ENCODE peak calls at places on chromosomes 5 and 9, in ten cellular contexts. One of them, this sample, is unnamed.

GRCh38 chr9:129506892-129507291 is 114.0 kb downstream of the C9orf50 start:
- DNase-seq in activated CD8-positive, alpha-beta memory T cell treated with anti-CD3 and anti-CD28 coated beads for 24 hours: no peak
- DNase-seq in NCI-H1105 treated with DMSO at 0.1 percent for 48 hours: no peak
- DNase-seq in activated T-cell treated with anti-CD3 and anti-CD28 coated beads for 1 hour: no peak
- DNase-seq in RKO: no peak
- DNase-seq in KG1: no peak
- DNase-seq in cardiac fibroblast: no peak
- DNase-seq in Daoy: peak; percentile 42
- DNase-seq in stimulated activated CD4-positive, alpha-beta T cell treated with anti-CD3 and anti-CD28 coated beads, TNF-alpha, amount 100 ng/mL, for 1 hour: no peak
- DNase-seq in left lung: no peak
- DNase-seq in this sample: no peak

GRCh38 chr9:96686638-96687335 is 31.7 kb upstream of the PRXL2C start:
- DNase-seq in RKO: no peak
- DNase-seq in activated T-cell treated with anti-CD3 and anti-CD28 coated beads for 1 hour: peak; percentile 45
- DNase-seq in activated CD8-positive, alpha-beta memory T cell treated with anti-CD3 and anti-CD28 coated beads for 24 hours: peak; percentile 90
- DNase-seq in cardiac fibroblast: peak; percentile 69
- DNase-seq in left lung: peak; percentile 83
- DNase-seq in Daoy: no peak
- DNase-seq in NCI-H1105 treated with DMSO at 0.1 percent for 48 hours: no peak
- DNase-seq in KG1: no peak
- DNase-seq in stimulated activated CD4-positive, alpha-beta T cell treated with anti-CD3 and anti-CD28 coated beads, TNF-alpha, amount 100 ng/mL, for 1 hour: peak; percentile 20
- DNase-seq in this sample: peak; percentile 39

GRCh38 chr5:96113170-96113939 is 151.7 kb upstream of the ELL2 start:
- DNase-seq in NCI-H1105 treated with DMSO at 0.1 percent for 48 hours: no peak
- DNase-seq in activated CD8-positive, alpha-beta memory T cell treated with anti-CD3 and anti-CD28 coated beads for 24 hours: no peak
- DNase-seq in Daoy: no peak
- DNase-seq in cardiac fibroblast: no peak
- DNase-seq in RKO: peak; percentile 16
- DNase-seq in stimulated activated CD4-positive, alpha-beta T cell treated with anti-CD3 and anti-CD28 coated beads, TNF-alpha, amount 100 ng/mL, for 1 hour: no peak
- DNase-seq in activated T-cell treated with anti-CD3 and anti-CD28 coated beads for 1 hour: no peak
- DNase-seq in left lung: peak; percentile 47
- DNase-seq in KG1: no peak
- DNase-seq in this sample: no peak

GRCh38 chr9:94788706-94789105 is 62.2 kb downstream of the AOPEP start:
- DNase-seq in activated CD8-positive, alpha-beta memory T cell treated with anti-CD3 and anti-CD28 coated beads for 24 hours: no peak
- DNase-seq in left lung: no peak
- DNase-seq in cardiac fibroblast: no peak
- DNase-seq in stimulated activated CD4-positive, alpha-beta T cell treated with anti-CD3 and anti-CD28 coated beads, TNF-alpha, amount 100 ng/mL, for 1 hour: no peak
- DNase-seq in RKO: no peak
- DNase-seq in activated T-cell treated with anti-CD3 and anti-CD28 coated beads for 1 hour: no peak
- DNase-seq in Daoy: no peak
- DNase-seq in NCI-H1105 treated with DMSO at 0.1 percent for 48 hours: no peak
- DNase-seq in KG1: no peak
- DNase-seq in this sample: no peak

GRCh38 chr5:65808818-65809217 is 86.8 kb downstream of the NLN start:
- DNase-seq in NCI-H1105 treated with DMSO at 0.1 percent for 48 hours: no peak
- DNase-seq in stimulated activated CD4-positive, alpha-beta T cell treated with anti-CD3 and anti-CD28 coated beads, TNF-alpha, amount 100 ng/mL, for 1 hour: no peak
- DNase-seq in RKO: no peak
- DNase-seq in cardiac fibroblast: peak; percentile 56
- DNase-seq in activated T-cell treated with anti-CD3 and anti-CD28 coated beads for 1 hour: no peak
- DNase-seq in left lung: no peak
- DNase-seq in activated CD8-positive, alpha-beta memory T cell treated with anti-CD3 and anti-CD28 coated beads for 24 hours: no peak
- DNase-seq in Daoy: no peak
- DNase-seq in KG1: no peak
- DNase-seq in this sample: no peak

GRCh38 chr9:107243757-107244156 is 39.3 kb upstream of the RAD23B start:
- DNase-seq in Daoy: peak; percentile 79
- DNase-seq in RKO: peak; percentile 40
- DNase-seq in NCI-H1105 treated with DMSO at 0.1 percent for 48 hours: no peak
- DNase-seq in activated CD8-positive, alpha-beta memory T cell treated with anti-CD3 and anti-CD28 coated beads for 24 hours: no peak
- DNase-seq in activated T-cell treated with anti-CD3 and anti-CD28 coated beads for 1 hour: no peak
- DNase-seq in left lung: no peak
- DNase-seq in cardiac fibroblast: peak; percentile 56
- DNase-seq in stimulated activated CD4-positive, alpha-beta T cell treated with anti-CD3 and anti-CD28 coated beads, TNF-alpha, amount 100 ng/mL, for 1 hour: peak; percentile 3
- DNase-seq in KG1: no peak
- DNase-seq in this sample: peak; percentile 8

GRCh38 chr5:10565785-10566506 is 2.1 kb downstream of the ANKRD33B start:
- DNase-seq in NCI-H1105 treated with DMSO at 0.1 percent for 48 hours: no peak
- DNase-seq in left lung: no peak
- DNase-seq in cardiac fibroblast: no peak
- DNase-seq in activated T-cell treated with anti-CD3 and anti-CD28 coated beads for 1 hour: no peak
- DNase-seq in Daoy: no peak
- DNase-seq in activated CD8-positive, alpha-beta memory T cell treated with anti-CD3 and anti-CD28 coated beads for 24 hours: no peak
- DNase-seq in KG1: peak; percentile 10
- DNase-seq in stimulated activated CD4-positive, alpha-beta T cell treated with anti-CD3 and anti-CD28 coated beads, TNF-alpha, amount 100 ng/mL, for 1 hour: no peak
- DNase-seq in RKO: no peak
- DNase-seq in this sample: no peak

GRCh38 chr9:134285215-134285845 is 40.9 kb upstream of the RXRA start:
- DNase-seq in NCI-H1105 treated with DMSO at 0.1 percent for 48 hours: no peak
- DNase-seq in left lung: no peak
- DNase-seq in Daoy: no peak
- DNase-seq in stimulated activated CD4-positive, alpha-beta T cell treated with anti-CD3 and anti-CD28 coated beads, TNF-alpha, amount 100 ng/mL, for 1 hour: no peak
- DNase-seq in RKO: no peak
- DNase-seq in activated T-cell treated with anti-CD3 and anti-CD28 coated beads for 1 hour: no peak
- DNase-seq in cardiac fibroblast: no peak
- DNase-seq in activated CD8-positive, alpha-beta memory T cell treated with anti-CD3 and anti-CD28 coated beads for 24 hours: no peak
- DNase-seq in KG1: no peak
- DNase-seq in this sample: no peak

GRCh38 chr5:55241756-55242155 is 8.3 kb upstream of the CCNO start:
- DNase-seq in KG1: no peak
- DNase-seq in NCI-H1105 treated with DMSO at 0.1 percent for 48 hours: peak; percentile 53
- DNase-seq in Daoy: no peak
- DNase-seq in left lung: no peak
- DNase-seq in activated T-cell treated with anti-CD3 and anti-CD28 coated beads for 1 hour: no peak
- DNase-seq in cardiac fibroblast: no peak
- DNase-seq in RKO: no peak
- DNase-seq in activated CD8-positive, alpha-beta memory T cell treated with anti-CD3 and anti-CD28 coated beads for 24 hours: no peak
- DNase-seq in stimulated activated CD4-positive, alpha-beta T cell treated with anti-CD3 and anti-CD28 coated beads, TNF-alpha, amount 100 ng/mL, for 1 hour: no peak
- DNase-seq in this sample: no peak

GRCh38 chr9:78261403-78262001 is 25.6 kb downstream of the CEP78 start:
- DNase-seq in activated CD8-positive, alpha-beta memory T cell treated with anti-CD3 and anti-CD28 coated beads for 24 hours: no peak
- DNase-seq in NCI-H1105 treated with DMSO at 0.1 percent for 48 hours: peak; percentile 13
- DNase-seq in RKO: peak; percentile 51
- DNase-seq in activated T-cell treated with anti-CD3 and anti-CD28 coated beads for 1 hour: no peak
- DNase-seq in cardiac fibroblast: peak; percentile 60
- DNase-seq in left lung: no peak
- DNase-seq in Daoy: no peak
- DNase-seq in stimulated activated CD4-positive, alpha-beta T cell treated with anti-CD3 and anti-CD28 coated beads, TNF-alpha, amount 100 ng/mL, for 1 hour: no peak
- DNase-seq in KG1: peak; percentile 6
- DNase-seq in this sample: no peak

GRCh38 chr5:73093943-73094342 is 26.4 kb upstream of the TMEM171 start:
- DNase-seq in RKO: peak; percentile 70
- DNase-seq in stimulated activated CD4-positive, alpha-beta T cell treated with anti-CD3 and anti-CD28 coated beads, TNF-alpha, amount 100 ng/mL, for 1 hour: no peak
- DNase-seq in NCI-H1105 treated with DMSO at 0.1 percent for 48 hours: no peak
- DNase-seq in KG1: no peak
- DNase-seq in left lung: no peak
- DNase-seq in activated T-cell treated with anti-CD3 and anti-CD28 coated beads for 1 hour: no peak
- DNase-seq in activated CD8-positive, alpha-beta memory T cell treated with anti-CD3 and anti-CD28 coated beads for 24 hours: no peak
- DNase-seq in Daoy: peak; percentile 89
- DNase-seq in cardiac fibroblast: peak; percentile 85
- DNase-seq in this sample: no peak

GRCh38 chr9:134360897-134361296 is 34.6 kb downstream of the RXRA start:
- DNase-seq in RKO: peak; percentile 24
- DNase-seq in Daoy: peak; percentile 92
- DNase-seq in activated T-cell treated with anti-CD3 and anti-CD28 coated beads for 1 hour: no peak
- DNase-seq in NCI-H1105 treated with DMSO at 0.1 percent for 48 hours: no peak
- DNase-seq in stimulated activated CD4-positive, alpha-beta T cell treated with anti-CD3 and anti-CD28 coated beads, TNF-alpha, amount 100 ng/mL, for 1 hour: no peak
- DNase-seq in cardiac fibroblast: no peak
- DNase-seq in left lung: no peak
- DNase-seq in activated CD8-positive, alpha-beta memory T cell treated with anti-CD3 and anti-CD28 coated beads for 24 hours: no peak
- DNase-seq in KG1: no peak
- DNase-seq in this sample: no peak

GRCh38 chr5:1476181-1476966 is 31.1 kb upstream of the SLC6A3 start:
- DNase-seq in RKO: no peak
- DNase-seq in cardiac fibroblast: no peak
- DNase-seq in activated T-cell treated with anti-CD3 and anti-CD28 coated beads for 1 hour: no peak
- DNase-seq in NCI-H1105 treated with DMSO at 0.1 percent for 48 hours: no peak
- DNase-seq in stimulated activated CD4-positive, alpha-beta T cell treated with anti-CD3 and anti-CD28 coated beads, TNF-alpha, amount 100 ng/mL, for 1 hour: no peak
- DNase-seq in left lung: peak; percentile 39
- DNase-seq in activated CD8-positive, alpha-beta memory T cell treated with anti-CD3 and anti-CD28 coated beads for 24 hours: no peak
- DNase-seq in KG1: no peak
- DNase-seq in Daoy: no peak
- DNase-seq in this sample: no peak

GRCh38 chr9:108168451-108168850 is 678.9 kb upstream of the KLF4 start:
- DNase-seq in activated T-cell treated with anti-CD3 and anti-CD28 coated beads for 1 hour: no peak
- DNase-seq in left lung: no peak
- DNase-seq in Daoy: no peak
- DNase-seq in RKO: no peak
- DNase-seq in activated CD8-positive, alpha-beta memory T cell treated with anti-CD3 and anti-CD28 coated beads for 24 hours: no peak
- DNase-seq in KG1: no peak
- DNase-seq in cardiac fibroblast: peak; percentile 24
- DNase-seq in stimulated activated CD4-positive, alpha-beta T cell treated with anti-CD3 and anti-CD28 coated beads, TNF-alpha, amount 100 ng/mL, for 1 hour: no peak
- DNase-seq in NCI-H1105 treated with DMSO at 0.1 percent for 48 hours: no peak
- DNase-seq in this sample: no peak

GRCh38 chr9:98764351-98764750 is 32.0 kb downstream of the ANKS6 start:
- DNase-seq in KG1: no peak
- DNase-seq in activated T-cell treated with anti-CD3 and anti-CD28 coated beads for 1 hour: no peak
- DNase-seq in activated CD8-positive, alpha-beta memory T cell treated with anti-CD3 and anti-CD28 coated beads for 24 hours: no peak
- DNase-seq in stimulated activated CD4-positive, alpha-beta T cell treated with anti-CD3 and anti-CD28 coated beads, TNF-alpha, amount 100 ng/mL, for 1 hour: no peak
- DNase-seq in cardiac fibroblast: no peak
- DNase-seq in left lung: no peak
- DNase-seq in RKO: peak; percentile 10
- DNase-seq in NCI-H1105 treated with DMSO at 0.1 percent for 48 hours: no peak
- DNase-seq in Daoy: no peak
- DNase-seq in this sample: no peak

GRCh38 chr5:122515709-122516431 is 203.8 kb downstream of the SNCAIP start:
- DNase-seq in stimulated activated CD4-positive, alpha-beta T cell treated with anti-CD3 and anti-CD28 coated beads, TNF-alpha, amount 100 ng/mL, for 1 hour: no peak
- DNase-seq in NCI-H1105 treated with DMSO at 0.1 percent for 48 hours: peak; percentile 69
- DNase-seq in Daoy: peak; percentile 78
- DNase-seq in cardiac fibroblast: peak; percentile 85
- DNase-seq in KG1: no peak
- DNase-seq in left lung: peak; percentile 38
- DNase-seq in RKO: peak; percentile 80
- DNase-seq in activated CD8-positive, alpha-beta memory T cell treated with anti-CD3 and anti-CD28 coated beads for 24 hours: no peak
- DNase-seq in activated T-cell treated with anti-CD3 and anti-CD28 coated beads for 1 hour: no peak
- DNase-seq in this sample: no peak

GRCh38 chr5:89556215-89557009 is 673.4 kb upstream of the MEF2C start:
- DNase-seq in activated T-cell treated with anti-CD3 and anti-CD28 coated beads for 1 hour: no peak
- DNase-seq in NCI-H1105 treated with DMSO at 0.1 percent for 48 hours: no peak
- DNase-seq in KG1: no peak
- DNase-seq in Daoy: peak; percentile 89
- DNase-seq in RKO: peak; percentile 87
- DNase-seq in stimulated activated CD4-positive, alpha-beta T cell treated with anti-CD3 and anti-CD28 coated beads, TNF-alpha, amount 100 ng/mL, for 1 hour: no peak
- DNase-seq in activated CD8-positive, alpha-beta memory T cell treated with anti-CD3 and anti-CD28 coated beads for 24 hours: no peak
- DNase-seq in cardiac fibroblast: peak; percentile 94
- DNase-seq in left lung: no peak
- DNase-seq in this sample: no peak

GRCh38 chr9:86097510-86098224 is 1.7 kb downstream of the GOLM1 start:
- DNase-seq in Daoy: no peak
- DNase-seq in RKO: peak; percentile 40
- DNase-seq in activated CD8-positive, alpha-beta memory T cell treated with anti-CD3 and anti-CD28 coated beads for 24 hours: no peak
- DNase-seq in activated T-cell treated with anti-CD3 and anti-CD28 coated beads for 1 hour: no peak
- DNase-seq in KG1: no peak
- DNase-seq in NCI-H1105 treated with DMSO at 0.1 percent for 48 hours: no peak
- DNase-seq in cardiac fibroblast: no peak
- DNase-seq in left lung: no peak
- DNase-seq in stimulated activated CD4-positive, alpha-beta T cell treated with anti-CD3 and anti-CD28 coated beads, TNF-alpha, amount 100 ng/mL, for 1 hour: no peak
- DNase-seq in this sample: no peak

GRCh38 chr9:130128251-130128650 is 44.0 kb upstream of the NCS1 start:
- DNase-seq in activated CD8-positive, alpha-beta memory T cell treated with anti-CD3 and anti-CD28 coated beads for 24 hours: peak; percentile 80
- DNase-seq in Daoy: peak; percentile 72
- DNase-seq in KG1: peak; percentile 66
- DNase-seq in RKO: no peak
- DNase-seq in left lung: no peak
- DNase-seq in cardiac fibroblast: no peak
- DNase-seq in NCI-H1105 treated with DMSO at 0.1 percent for 48 hours: no peak
- DNase-seq in activated T-cell treated with anti-CD3 and anti-CD28 coated beads for 1 hour: peak; percentile 58
- DNase-seq in stimulated activated CD4-positive, alpha-beta T cell treated with anti-CD3 and anti-CD28 coated beads, TNF-alpha, amount 100 ng/mL, for 1 hour: peak; percentile 62
- DNase-seq in this sample: peak; percentile 56

GRCh38 chr9:21519855-21520434 is 37.8 kb upstream of the IFNE start:
- DNase-seq in Daoy: no peak
- DNase-seq in cardiac fibroblast: no peak
- DNase-seq in NCI-H1105 treated with DMSO at 0.1 percent for 48 hours: no peak
- DNase-seq in activated CD8-positive, alpha-beta memory T cell treated with anti-CD3 and anti-CD28 coated beads for 24 hours: no peak
- DNase-seq in left lung: no peak
- DNase-seq in activated T-cell treated with anti-CD3 and anti-CD28 coated beads for 1 hour: no peak
- DNase-seq in stimulated activated CD4-positive, alpha-beta T cell treated with anti-CD3 and anti-CD28 coated beads, TNF-alpha, amount 100 ng/mL, for 1 hour: no peak
- DNase-seq in RKO: peak; percentile 61
- DNase-seq in KG1: no peak
- DNase-seq in this sample: no peak

GRCh38 chr5:168881427-168882149 is 302.4 kb upstream of the PANK3 start:
- DNase-seq in cardiac fibroblast: peak; percentile 53
- DNase-seq in activated T-cell treated with anti-CD3 and anti-CD28 coated beads for 1 hour: no peak
- DNase-seq in KG1: no peak
- DNase-seq in NCI-H1105 treated with DMSO at 0.1 percent for 48 hours: no peak
- DNase-seq in stimulated activated CD4-positive, alpha-beta T cell treated with anti-CD3 and anti-CD28 coated beads, TNF-alpha, amount 100 ng/mL, for 1 hour: no peak
- DNase-seq in Daoy: no peak
- DNase-seq in activated CD8-positive, alpha-beta memory T cell treated with anti-CD3 and anti-CD28 coated beads for 24 hours: no peak
- DNase-seq in left lung: no peak
- DNase-seq in RKO: no peak
- DNase-seq in this sample: no peak

GRCh38 chr9:70136632-70137031 is 93.0 kb downstream of the MAMDC2 start:
- DNase-seq in left lung: no peak
- DNase-seq in activated CD8-positive, alpha-beta memory T cell treated with anti-CD3 and anti-CD28 coated beads for 24 hours: no peak
- DNase-seq in activated T-cell treated with anti-CD3 and anti-CD28 coated beads for 1 hour: no peak
- DNase-seq in Daoy: peak; percentile 81
- DNase-seq in KG1: no peak
- DNase-seq in NCI-H1105 treated with DMSO at 0.1 percent for 48 hours: no peak
- DNase-seq in cardiac fibroblast: peak; percentile 60
- DNase-seq in RKO: no peak
- DNase-seq in stimulated activated CD4-positive, alpha-beta T cell treated with anti-CD3 and anti-CD28 coated beads, TNF-alpha, amount 100 ng/mL, for 1 hour: no peak
- DNase-seq in this sample: no peak

GRCh38 chr9:35649431-35650340 is 1.0 kb downstream of the SIT1 start:
- DNase-seq in cardiac fibroblast: no peak
- DNase-seq in Daoy: no peak
- DNase-seq in activated CD8-positive, alpha-beta memory T cell treated with anti-CD3 and anti-CD28 coated beads for 24 hours: peak; percentile 79
- DNase-seq in left lung: no peak
- DNase-seq in activated T-cell treated with anti-CD3 and anti-CD28 coated beads for 1 hour: peak; percentile 45
- DNase-seq in stimulated activated CD4-positive, alpha-beta T cell treated with anti-CD3 and anti-CD28 coated beads, TNF-alpha, amount 100 ng/mL, for 1 hour: no peak
- DNase-seq in RKO: no peak
- DNase-seq in KG1: no peak
- DNase-seq in NCI-H1105 treated with DMSO at 0.1 percent for 48 hours: no peak
- DNase-seq in this sample: peak; percentile 30

GRCh38 chr9:70021026-70021571 is 22.5 kb upstream of the MAMDC2 start:
- DNase-seq in activated CD8-positive, alpha-beta memory T cell treated with anti-CD3 and anti-CD28 coated beads for 24 hours: no peak
- DNase-seq in activated T-cell treated with anti-CD3 and anti-CD28 coated beads for 1 hour: no peak
- DNase-seq in left lung: no peak
- DNase-seq in cardiac fibroblast: peak; percentile 97
- DNase-seq in stimulated activated CD4-positive, alpha-beta T cell treated with anti-CD3 and anti-CD28 coated beads, TNF-alpha, amount 100 ng/mL, for 1 hour: no peak
- DNase-seq in NCI-H1105 treated with DMSO at 0.1 percent for 48 hours: no peak
- DNase-seq in RKO: peak; percentile 28
- DNase-seq in Daoy: peak; percentile 91
- DNase-seq in KG1: no peak
- DNase-seq in this sample: no peak

GRCh38 chr5:122844136-122844915 is 1.1 kb upstream of the SNX24 start:
- DNase-seq in Daoy: no peak
- DNase-seq in activated T-cell treated with anti-CD3 and anti-CD28 coated beads for 1 hour: no peak
- DNase-seq in RKO: no peak
- DNase-seq in NCI-H1105 treated with DMSO at 0.1 percent for 48 hours: no peak
- DNase-seq in KG1: no peak
- DNase-seq in activated CD8-positive, alpha-beta memory T cell treated with anti-CD3 and anti-CD28 coated beads for 24 hours: no peak
- DNase-seq in cardiac fibroblast: peak; percentile 23
- DNase-seq in left lung: no peak
- DNase-seq in stimulated activated CD4-positive, alpha-beta T cell treated with anti-CD3 and anti-CD28 coated beads, TNF-alpha, amount 100 ng/mL, for 1 hour: no peak
- DNase-seq in this sample: no peak

GRCh38 chr5:159059722-159060121 is 40.0 kb downstream of the EBF1 start:
- DNase-seq in stimulated activated CD4-positive, alpha-beta T cell treated with anti-CD3 and anti-CD28 coated beads, TNF-alpha, amount 100 ng/mL, for 1 hour: no peak
- DNase-seq in RKO: no peak
- DNase-seq in activated CD8-positive, alpha-beta memory T cell treated with anti-CD3 and anti-CD28 coated beads for 24 hours: no peak
- DNase-seq in NCI-H1105 treated with DMSO at 0.1 percent for 48 hours: no peak
- DNase-seq in KG1: no peak
- DNase-seq in cardiac fibroblast: no peak
- DNase-seq in Daoy: no peak
- DNase-seq in left lung: no peak
- DNase-seq in activated T-cell treated with anti-CD3 and anti-CD28 coated beads for 1 hour: no peak
- DNase-seq in this sample: no peak

GRCh38 chr9:13665418-13666066 is 386.1 kb upstream of the MPDZ start:
- DNase-seq in NCI-H1105 treated with DMSO at 0.1 percent for 48 hours: no peak
- DNase-seq in RKO: peak; percentile 41
- DNase-seq in Daoy: peak; percentile 82
- DNase-seq in left lung: no peak
- DNase-seq in stimulated activated CD4-positive, alpha-beta T cell treated with anti-CD3 and anti-CD28 coated beads, TNF-alpha, amount 100 ng/mL, for 1 hour: no peak
- DNase-seq in KG1: no peak
- DNase-seq in cardiac fibroblast: peak; percentile 59
- DNase-seq in activated CD8-positive, alpha-beta memory T cell treated with anti-CD3 and anti-CD28 coated beads for 24 hours: no peak
- DNase-seq in activated T-cell treated with anti-CD3 and anti-CD28 coated beads for 1 hour: no peak
- DNase-seq in this sample: no peak

GRCh38 chr5:128537306-128537998 is 593 bp downstream of the FBN2 start:
- DNase-seq in activated T-cell treated with anti-CD3 and anti-CD28 coated beads for 1 hour: no peak
- DNase-seq in left lung: peak; percentile 33
- DNase-seq in NCI-H1105 treated with DMSO at 0.1 percent for 48 hours: no peak
- DNase-seq in RKO: no peak
- DNase-seq in stimulated activated CD4-positive, alpha-beta T cell treated with anti-CD3 and anti-CD28 coated beads, TNF-alpha, amount 100 ng/mL, for 1 hour: no peak
- DNase-seq in activated CD8-positive, alpha-beta memory T cell treated with anti-CD3 and anti-CD28 coated beads for 24 hours: no peak
- DNase-seq in KG1: no peak
- DNase-seq in Daoy: peak; percentile 66
- DNase-seq in cardiac fibroblast: peak; percentile 72
- DNase-seq in this sample: no peak

This sample was measured in activated CD4-positive, CD25-positive, alpha-beta regulatory T cell.